ENCODE peak calls at places on chromosomes 3 and 15, in five cellular contexts. U, M, F, O and T are unnamed samples.

GRCh38 chr3:50378757-50379156 is 19.4 kb upstream of the TMEM115 start:
- DNase-seq in F (no peak), U (no peak), M (no peak), O (no peak), T (no peak)

GRCh38 chr15:64224508-64224907 is 61.7 kb upstream of the PPIB start:
- DNase-seq in M (peak), F (no peak), U (no peak), O (no peak), T (no peak)

GRCh38 chr15:69880616-69881309 is 217.0 kb downstream of the TLE3 start:
- DNase-seq in F (no peak), O (no peak), U (no peak), M (no peak), T (no peak)

GRCh38 chr3:119918992-119919933 is 137.4 kb downstream of the NR1I2 start:
- DNase-seq in M (peak), U (no peak), O (no peak), F (no peak), T (no peak)

GRCh38 chr3:34676431-34676830 is 878.0 kb downstream of the PDCD6IP start:
- DNase-seq in O (no peak), U (no peak), M (no peak), F (no peak), T (no peak)

GRCh38 chr15:67834593-67835348 is 5.1 kb downstream of the RNU6-1 start:
- DNase-seq in O (no peak), M (no peak), F (no peak), U (no peak), T (no peak)

GRCh38 chr15:29123991-29124390 is 145.6 kb downstream of the NSMCE3 start:
- DNase-seq in U (no peak), F (no peak), M (no peak), O (no peak), T (no peak)

GRCh38 chr3:58973796-58974195 is 76.0 kb downstream of the CFAP20DC start:
- DNase-seq in M (no peak), O (no peak), U (no peak), F (no peak), T (no peak)

GRCh38 chr3:171189394-171189793 is 162.9 kb upstream of the SLC2A2 start:
- DNase-seq in F (no peak), M (no peak), U (no peak), O (no peak), T (no peak)

GRCh38 chr3:195284842-195285241 is 13.9 kb upstream of the XXYLT1 start:
- DNase-seq in F (no peak), O (no peak), M (no peak), U (no peak), T (no peak)

GRCh38 chr15:70095387-70096214 is 2.1 kb downstream of the TLE3 start:
- DNase-seq in F (no peak), O (no peak), U (no peak), M (no peak), T (no peak)

GRCh38 chr3:54550216-54550977 is 377.5 kb downstream of the LRTM1 start:
- DNase-seq in U (no peak), O (no peak), F (no peak), M (no peak), T (no peak)

GRCh38 chr15:41001524-41001923 is 48.3 kb downstream of the CHAC1 start:
- DNase-seq in F (no peak), M (no peak), U (no peak), O (peak), T (no peak)